ENCODE peak calls at places on chromosomes 2 and 18, in four cellular contexts. B is CD8-positive, alpha-beta T cell; A is uterus; G is adrenal gland. W is an unnamed sample.

GRCh38 chr18:111292-112014 is 46.9 kb upstream of the USP14 start:
- DNase-seq in A (peak; percentile 73), B (peak; percentile 69), G (peak; percentile 68), W (peak; percentile 77)

GRCh38 chr2:72011791-72012190 is 135.9 kb downstream of the CYP26B1 start:
- DNase-seq in G (no peak), B (peak; percentile 5), A (no peak), W (no peak)

GRCh38 chr2:150885236-150885635 is 376.4 kb downstream of the RBM43 start:
- DNase-seq in G (no peak), B (no peak), A (no peak), W (no peak)

GRCh38 chr2:77087987-77088414 is 434.2 kb downstream of the LRRTM4 start:
- DNase-seq in A (no peak), B (no peak), G (no peak), W (no peak)

GRCh38 chr2:198615972-198616371 is 811.6 kb downstream of the PLCL1 start:
- DNase-seq in B (no peak), A (no peak), G (no peak), W (no peak)

GRCh38 chr2:119638246-119638645 is 40.8 kb upstream of the TMEM177 start:
- DNase-seq in G (no peak), A (no peak), B (no peak), W (no peak)

GRCh38 chr18:77765468-77765867 is 515.8 kb downstream of the GALR1 start:
- DNase-seq in B (no peak), A (no peak), G (peak; percentile 57), W (no peak)

GRCh38 chr2:232418466-232419244 is 12.0 kb downstream of the ALPG start:
- DNase-seq in G (no peak), A (no peak), B (no peak), W (peak; percentile 68)

GRCh38 chr2:197809064-197809463 is 4.7 kb downstream of the PLCL1 start:
- DNase-seq in G (no peak), B (no peak), A (no peak), W (no peak)

GRCh38 chr2:159098815-159099455 is 130.5 kb downstream of the TANC1 start:
- DNase-seq in A (no peak), G (no peak), B (no peak), W (no peak)

GRCh38 chr2:88239781-88240180 is 69.6 kb downstream of the THNSL2 start:
- DNase-seq in G (no peak), A (no peak), B (peak; percentile 25), W (no peak)

GRCh38 chr2:233061007-233061590 is 957 bp downstream of the INPP5D start:
- DNase-seq in B (no peak), A (no peak), G (no peak), W (no peak)

GRCh38 chr2:197877038-197877437 is 72.6 kb downstream of the PLCL1 start:
- DNase-seq in B (no peak), A (no peak), G (no peak), W (no peak)

GRCh38 chr2:10303634-10304378 is 1.1 kb downstream of the HPCAL1 start:
- DNase-seq in G (peak; percentile 74), B (peak; percentile 51), A (peak; percentile 54), W (peak; percentile 80)

GRCh38 chr2:173938700-173939384 is 26.3 kb downstream of the SP3 start:
- DNase-seq in B (no peak), G (no peak), A (no peak), W (no peak)
- H3K4me1 ChIP-seq in B (peaks cover 79% of the 10 kb centered on the region), G (peaks cover 9% of the 10 kb centered on the region), A (no peaks in the 10 kb centered on the region), W (peaks cover 80% of the 10 kb centered on the region)

GRCh38 chr2:230827774-230828271 is 36.9 kb upstream of the ITM2C start:
- DNase-seq in G (no peak), A (no peak), B (no peak), W (no peak)

GRCh38 chr2:230830428-230830827 is 34.3 kb upstream of the ITM2C start:
- DNase-seq in A (no peak), B (no peak), G (no peak), W (no peak)

GRCh38 chr2:230829293-230829692 is 35.4 kb upstream of the ITM2C start:
- DNase-seq in G (no peak), B (no peak), A (no peak), W (no peak)

GRCh38 chr2:230829959-230830358 is 34.8 kb upstream of the ITM2C start:
- DNase-seq in G (no peak), B (no peak), A (no peak), W (no peak)

DNA sequence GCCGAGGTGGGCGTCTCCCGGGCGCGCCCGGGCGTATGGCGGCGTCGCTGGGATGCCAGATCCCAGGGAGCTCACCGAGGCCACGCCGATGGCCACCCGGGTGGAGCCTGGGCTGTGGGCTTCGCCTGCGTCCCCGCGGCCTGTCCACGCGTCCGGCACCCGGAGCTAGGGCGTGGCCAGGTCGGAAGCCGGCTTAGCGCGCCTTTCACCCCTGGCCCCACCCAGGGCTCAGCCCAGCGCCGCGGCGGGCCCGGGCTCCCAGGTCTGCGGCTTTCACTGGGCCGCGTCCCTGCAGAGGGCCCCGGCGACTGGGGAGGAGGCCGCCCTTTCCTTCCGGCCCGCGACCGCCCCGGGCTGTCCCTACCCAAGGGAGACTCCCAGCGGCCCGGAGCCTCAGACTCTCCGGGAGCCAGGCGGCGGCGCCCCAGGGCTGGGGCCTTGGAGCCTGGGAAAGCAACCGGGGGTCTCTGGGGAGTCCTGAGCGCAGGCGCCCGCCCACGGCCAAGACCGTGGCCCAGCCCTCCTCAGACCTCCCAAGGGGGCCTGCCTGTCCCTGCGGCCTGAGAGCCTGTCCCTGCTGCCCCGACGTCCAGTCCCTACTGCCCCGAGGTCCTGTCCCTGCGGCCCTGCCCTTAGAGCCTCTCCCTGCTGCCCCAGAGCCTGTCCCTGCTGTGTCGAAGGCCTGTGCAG is 36.3 kb upstream of the ITM2C start:
- DNase-seq in G (no peak), A (no peak), B (no peak), W (no peak)
- TF ChIP-seq CTCF in G (no peak), A (no peak), B (no peak), W (no peak)

GRCh38 chr2:26850002-26850431 is 2.1 kb downstream of the DPYSL5 start:
- DNase-seq in G (peak; percentile 52), B (no peak), A (no peak), W (no peak)
- H3K4me3 ChIP-seq in G (no peak overlapping the region), B (no peak overlapping the region), A (no peak overlapping the region), W (no peak overlapping the region)

DNA sequence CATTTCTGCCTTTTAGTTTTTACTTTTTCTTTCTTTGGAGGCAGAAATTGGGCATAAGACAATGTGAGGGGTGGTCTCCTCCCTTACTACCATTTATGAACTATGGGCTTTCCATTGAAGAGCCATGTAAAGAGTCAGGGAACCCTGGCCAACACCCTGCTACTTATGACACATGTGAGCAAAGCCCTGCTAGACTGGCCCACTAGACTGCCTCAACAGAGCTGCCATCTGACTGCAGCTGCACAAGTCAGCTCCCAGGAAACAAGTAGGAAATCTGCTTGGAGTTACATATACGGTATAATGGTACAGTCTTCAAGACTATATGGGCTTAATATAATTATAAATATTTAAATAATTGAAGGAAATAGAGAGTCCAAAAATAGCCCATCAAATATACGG is 816.8 kb downstream of the TRIB2 start:
- DNase-seq in A (no peak), G (no peak), B (no peak), W (no peak)
- H3K4me1 ChIP-seq in A (no peaks in the 10 kb centered on the region), G (no peaks in the 10 kb centered on the region), B (no peaks in the 10 kb centered on the region), W (no peaks in the 10 kb centered on the region)

DNA sequence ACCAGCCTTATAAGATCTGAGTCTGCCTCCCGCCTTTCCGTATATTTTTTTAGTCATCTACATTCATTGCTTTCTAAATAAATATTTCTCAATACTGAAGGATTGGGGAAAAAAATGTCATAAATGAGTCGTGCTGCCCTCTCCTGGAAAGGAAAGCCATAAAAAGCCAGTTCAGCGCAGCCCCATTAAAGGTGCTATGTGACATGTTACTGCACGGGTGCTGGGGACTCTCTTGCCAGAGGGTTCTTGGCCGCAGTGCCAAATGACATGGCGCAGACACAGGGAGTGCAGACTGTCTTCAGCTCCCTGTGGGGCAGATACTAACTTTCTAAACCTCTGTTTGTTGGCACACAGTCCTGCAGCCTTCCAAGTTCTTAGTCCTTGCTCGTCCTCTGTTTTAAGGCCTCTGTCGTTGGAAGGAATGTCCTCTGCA is 53.7 kb upstream of the MAP3K20 start:
- DNase-seq in A (no peak), B (no peak), G (no peak), W (no peak)
- TF ChIP-seq CTCF in A (no peak), B (no peak), G (peak; percentile 23), W (peak; percentile 39)

GRCh38 chr2:174039551-174040416 is 74.6 kb upstream of the SP3 start:
- DNase-seq in B (peak; percentile 86), A (peak; percentile 89), G (peak; percentile 96), W (peak; percentile 92)

GRCh38 chr2:174035981-174036742 is 71.0 kb upstream of the SP3 start:
- DNase-seq in B (no peak), A (no peak), G (no peak), W (no peak)

GRCh38 chr2:174038472-174038871 is 73.3 kb upstream of the SP3 start:
- DNase-seq in A (no peak), G (no peak), B (no peak), W (no peak)

GRCh38 chr2:174035117-174035516 is 69.9 kb upstream of the SP3 start:
- DNase-seq in G (no peak), A (no peak), B (no peak), W (no peak)

GRCh38 chr2:174036825-174037224 is 71.7 kb upstream of the SP3 start:
- DNase-seq in B (no peak), G (no peak), A (no peak), W (no peak)
- H3K4me3 ChIP-seq in B (no peak overlapping the region), G (no peak overlapping the region), A (no peak overlapping the region), W (no peak overlapping the region)

GRCh38 chr2:177253704-177254103 is 10.8 kb downstream of the NFE2L2 start:
- DNase-seq in B (no peak), A (no peak), G (no peak), W (no peak)
- H3K4me1 ChIP-seq in B (peaks cover 89% of the 10 kb centered on the region), A (peaks cover 25% of the 10 kb centered on the region), G (peaks cover 43% of the 10 kb centered on the region), W (peaks cover 100% of the 10 kb centered on the region)

GRCh38 chr2:58895849-58896248 is 654.7 kb upstream of the FANCL start:
- DNase-seq in G (no peak), B (no peak), A (no peak), W (no peak)

GRCh38 chr2:58891828-58892366 is 650.8 kb upstream of the FANCL start:
- DNase-seq in A (no peak), B (no peak), G (no peak), W (no peak)

GRCh38 chr2:58886009-58886408 is 644.9 kb upstream of the FANCL start:
- DNase-seq in G (no peak), A (no peak), B (no peak), W (no peak)

GRCh38 chr2:58893645-58894336 is 652.7 kb upstream of the FANCL start:
- DNase-seq in A (no peak), G (no peak), B (no peak), W (no peak)

GRCh38 chr2:58890865-58891525 is 649.9 kb upstream of the FANCL start:
- DNase-seq in G (no peak), A (no peak), B (no peak), W (no peak)
- TF ChIP-seq CTCF in G (no peak), A (no peak), B (no peak), W (no peak)

GRCh38 chr2:169840747-169841142 is 13.5 kb downstream of the UBR3 start:
- DNase-seq in B (no peak), G (no peak), A (no peak), W (no peak)
- H3K4me3 ChIP-seq in B (no peak overlapping the region), G (no peak overlapping the region), A (no peak overlapping the region), W (no peak overlapping the region)

DNA sequence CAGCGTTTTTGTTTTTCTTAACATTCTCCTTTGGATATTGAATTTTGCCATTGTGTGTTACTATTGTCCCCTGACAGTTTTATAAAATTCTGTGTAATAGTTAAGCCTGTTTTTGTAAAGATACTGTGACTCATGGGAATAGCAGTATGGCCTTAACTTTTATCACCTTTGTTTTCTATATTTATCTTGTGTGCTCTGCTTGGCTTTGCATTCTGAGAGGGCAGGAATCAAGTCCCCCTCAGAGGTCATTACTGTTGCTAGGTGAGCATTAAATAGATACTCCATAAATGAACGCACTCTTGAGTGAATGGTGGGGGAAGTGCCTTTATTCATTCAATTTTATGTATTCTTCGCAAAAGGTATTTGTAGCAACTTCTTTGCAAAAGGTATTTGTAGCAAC is 160.0 kb downstream of the PHLPP1 start:
- DNase-seq in A (no peak), G (no peak), B (no peak), W (no peak)
- H3K4me1 ChIP-seq in A (peaks cover 10% of the 10 kb centered on the region), G (peaks cover 3% of the 10 kb centered on the region), B (no peaks in the 10 kb centered on the region), W (peaks cover 23% of the 10 kb centered on the region)